ENCODE peak calls at places on chromosomes 3 and 15, in nine cellular contexts. One of them, this sample, is unnamed.

GRCh38 chr3:42151596-42152145 is 60.5 kb downstream of the TRAK1 start:
- DNase-seq in naive thymus-derived CD4-positive, alpha-beta T cell: no peak
- DNase-seq in ureter: no peak
- DNase-seq in activated T-cell treated with anti-CD3 and anti-CD28 coated beads for 1 hour: no peak
- DNase-seq in activated gamma-delta T cell treated with Interleukin-2 at 50 U/mL for 16 hours: no peak
- DNase-seq in caudate nucleus: no peak
- DNase-seq in NCI-H510A treated with DMSO at 0.1 percent for 48 hours: no peak
- DNase-seq in Kasumi-1: no peak
- DNase-seq in aorta: no peak
- DNase-seq in this sample: no peak

GRCh38 chr15:96500491-96500890 is 170.0 kb downstream of the NR2F2 start:
- DNase-seq in naive thymus-derived CD4-positive, alpha-beta T cell: no peak
- DNase-seq in ureter: no peak
- DNase-seq in activated T-cell treated with anti-CD3 and anti-CD28 coated beads for 1 hour: no peak
- DNase-seq in activated gamma-delta T cell treated with Interleukin-2 at 50 U/mL for 16 hours: no peak
- DNase-seq in caudate nucleus: no peak
- DNase-seq in NCI-H510A treated with DMSO at 0.1 percent for 48 hours: no peak
- DNase-seq in Kasumi-1: no peak
- DNase-seq in aorta: no peak
- DNase-seq in this sample: no peak

GRCh38 chr15:57411945-57412768 is 35.9 kb downstream of the CGNL1 start:
- DNase-seq in naive thymus-derived CD4-positive, alpha-beta T cell: no peak
- DNase-seq in ureter: no peak
- DNase-seq in activated T-cell treated with anti-CD3 and anti-CD28 coated beads for 1 hour: no peak
- DNase-seq in activated gamma-delta T cell treated with Interleukin-2 at 50 U/mL for 16 hours: no peak
- DNase-seq in caudate nucleus: no peak
- DNase-seq in NCI-H510A treated with DMSO at 0.1 percent for 48 hours: no peak
- DNase-seq in Kasumi-1: no peak
- DNase-seq in aorta: no peak
- DNase-seq in this sample: no peak

GRCh38 chr3:159856496-159857098 is 132.0 kb upstream of the IL12A start:
- DNase-seq in naive thymus-derived CD4-positive, alpha-beta T cell: no peak
- DNase-seq in ureter: no peak
- DNase-seq in activated T-cell treated with anti-CD3 and anti-CD28 coated beads for 1 hour: no peak
- DNase-seq in activated gamma-delta T cell treated with Interleukin-2 at 50 U/mL for 16 hours: no peak
- DNase-seq in caudate nucleus: no peak
- DNase-seq in NCI-H510A treated with DMSO at 0.1 percent for 48 hours: no peak
- DNase-seq in Kasumi-1: no peak
- DNase-seq in aorta: no peak
- DNase-seq in this sample: no peak

GRCh38 chr3:129793947-129794318 is 99.6 kb downstream of the TMCC1 start:
- DNase-seq in naive thymus-derived CD4-positive, alpha-beta T cell: no peak
- DNase-seq in ureter: no peak
- DNase-seq in activated T-cell treated with anti-CD3 and anti-CD28 coated beads for 1 hour: no peak
- DNase-seq in activated gamma-delta T cell treated with Interleukin-2 at 50 U/mL for 16 hours: no peak
- DNase-seq in caudate nucleus: no peak
- DNase-seq in NCI-H510A treated with DMSO at 0.1 percent for 48 hours: no peak
- DNase-seq in Kasumi-1: peak
- DNase-seq in aorta: no peak
- DNase-seq in this sample: peak

GRCh38 chr3:118495243-118495642 is 539.4 kb downstream of the IGSF11 start:
- DNase-seq in naive thymus-derived CD4-positive, alpha-beta T cell: no peak
- DNase-seq in ureter: no peak
- DNase-seq in activated T-cell treated with anti-CD3 and anti-CD28 coated beads for 1 hour: no peak
- DNase-seq in activated gamma-delta T cell treated with Interleukin-2 at 50 U/mL for 16 hours: no peak
- DNase-seq in caudate nucleus: no peak
- DNase-seq in NCI-H510A treated with DMSO at 0.1 percent for 48 hours: no peak
- DNase-seq in Kasumi-1: no peak
- DNase-seq in aorta: no peak
- DNase-seq in this sample: no peak

GRCh38 chr3:178257491-178257890 is 278.7 kb upstream of the KCNMB2 start:
- DNase-seq in naive thymus-derived CD4-positive, alpha-beta T cell: no peak
- DNase-seq in ureter: no peak
- DNase-seq in activated T-cell treated with anti-CD3 and anti-CD28 coated beads for 1 hour: no peak
- DNase-seq in activated gamma-delta T cell treated with Interleukin-2 at 50 U/mL for 16 hours: no peak
- DNase-seq in caudate nucleus: no peak
- DNase-seq in NCI-H510A treated with DMSO at 0.1 percent for 48 hours: peak
- DNase-seq in Kasumi-1: no peak
- DNase-seq in aorta: no peak
- DNase-seq in this sample: no peak

GRCh38 chr3:111732248-111732879 is 126.7 kb upstream of the PHLDB2 start:
- DNase-seq in naive thymus-derived CD4-positive, alpha-beta T cell: no peak
- DNase-seq in ureter: peak
- DNase-seq in activated T-cell treated with anti-CD3 and anti-CD28 coated beads for 1 hour: no peak
- DNase-seq in activated gamma-delta T cell treated with Interleukin-2 at 50 U/mL for 16 hours: no peak
- DNase-seq in caudate nucleus: no peak
- DNase-seq in NCI-H510A treated with DMSO at 0.1 percent for 48 hours: peak
- DNase-seq in Kasumi-1: no peak
- DNase-seq in aorta: no peak
- DNase-seq in this sample: no peak

GRCh38 chr3:139630532-139630931 is 47.2 kb downstream of the NMNAT3 start:
- DNase-seq in naive thymus-derived CD4-positive, alpha-beta T cell: no peak
- DNase-seq in ureter: no peak
- DNase-seq in activated T-cell treated with anti-CD3 and anti-CD28 coated beads for 1 hour: no peak
- DNase-seq in activated gamma-delta T cell treated with Interleukin-2 at 50 U/mL for 16 hours: no peak
- DNase-seq in caudate nucleus: no peak
- DNase-seq in NCI-H510A treated with DMSO at 0.1 percent for 48 hours: no peak
- DNase-seq in Kasumi-1: no peak
- DNase-seq in aorta: no peak
- DNase-seq in this sample: no peak

GRCh38 chr3:45943207-45943846 is at the start of gene CXCR6:
- DNase-seq in naive thymus-derived CD4-positive, alpha-beta T cell: no peak
- DNase-seq in ureter: no peak
- DNase-seq in activated T-cell treated with anti-CD3 and anti-CD28 coated beads for 1 hour: peak
- DNase-seq in activated gamma-delta T cell treated with Interleukin-2 at 50 U/mL for 16 hours: peak
- DNase-seq in caudate nucleus: no peak
- DNase-seq in NCI-H510A treated with DMSO at 0.1 percent for 48 hours: no peak
- DNase-seq in Kasumi-1: no peak
- DNase-seq in aorta: no peak
- DNase-seq in this sample: no peak

GRCh38 chr15:95018888-95019545 is 787.7 kb downstream of the MCTP2 start:
- DNase-seq in naive thymus-derived CD4-positive, alpha-beta T cell: no peak
- DNase-seq in ureter: no peak
- DNase-seq in activated T-cell treated with anti-CD3 and anti-CD28 coated beads for 1 hour: no peak
- DNase-seq in activated gamma-delta T cell treated with Interleukin-2 at 50 U/mL for 16 hours: no peak
- DNase-seq in caudate nucleus: no peak
- DNase-seq in NCI-H510A treated with DMSO at 0.1 percent for 48 hours: no peak
- DNase-seq in Kasumi-1: no peak
- DNase-seq in aorta: no peak
- DNase-seq in this sample: no peak

GRCh38 chr15:84826369-84826823 is 9.2 kb downstream of the ALPK3 start:
- DNase-seq in naive thymus-derived CD4-positive, alpha-beta T cell: no peak
- DNase-seq in ureter: no peak
- DNase-seq in activated T-cell treated with anti-CD3 and anti-CD28 coated beads for 1 hour: no peak
- DNase-seq in activated gamma-delta T cell treated with Interleukin-2 at 50 U/mL for 16 hours: no peak
- DNase-seq in caudate nucleus: no peak
- DNase-seq in NCI-H510A treated with DMSO at 0.1 percent for 48 hours: no peak
- DNase-seq in Kasumi-1: no peak
- DNase-seq in aorta: no peak
- DNase-seq in this sample: no peak